ENCODE peak calls at places on chromosomes 13 and 19, in ten cellular contexts. E is OCI-LY7; X is heart left ventricle; F is mesendoderm; C is HAP-1; M is HCT116; V is cardiac muscle cell; U is CD8-positive, alpha-beta T cell; G is mucosa of descending colon; Q is ascending aorta. D is an unnamed sample. For H3K36me3, the result is how much of the 10 kb centered on the place peaks cover.

GRCh38 chr19:1189419-1189818 is 15.4 kb upstream of the SBNO2 start:
- DNase-seq in E (no peak), X (no peak), F (peak), C (no peak), M (peak), V (no peak), U (peak), G (no peak), Q (no peak), D (no peak)

GRCh38 chr13:70253834-70254233 is 145.6 kb upstream of the KLHL1 start:
- DNase-seq in E (no peak), X (no peak), F (no peak), C (no peak), M (no peak), V (peak), U (no peak), G (no peak), Q (no peak), D (no peak)

GRCh38 chr13:75621147-75621546 is 15.0 kb upstream of the LMO7 start:
- DNase-seq in E (no peak), X (no peak), F (no peak), C (no peak), M (no peak), V (no peak), U (no peak), G (no peak), Q (no peak), D (no peak)

GRCh38 chr13:61084983-61085382 is 330.7 kb downstream of the PCDH20 start:
- DNase-seq in E (no peak), X (no peak), F (no peak), C (no peak), M (no peak), V (no peak), U (no peak), G (no peak), Q (no peak), D (no peak)

GRCh38 chr19:49339364-49340068 is 4.3 kb downstream of the CD37 start:
- DNase-seq in E (no peak), X (peak), F (peak), C (no peak), M (no peak), V (peak), U (no peak), G (peak), Q (peak), D (peak)

GRCh38 chr19:49502866-49503581 is 6.8 kb downstream of the RPS11 start:
- DNase-seq in E (peak), X (peak), F (no peak), C (peak), M (peak), V (peak), U (no peak), G (no peak), Q (no peak), D (no peak)

GRCh38 chr13:36302289-36302688 is 4.7 kb upstream of the CCDC169 start:
- DNase-seq in E (no peak), X (no peak), F (no peak), C (no peak), M (no peak), V (no peak), U (no peak), G (no peak), Q (no peak), D (peak)

GRCh38 chr13:97492257-97492656 is 58.3 kb downstream of the RAP2A start:
- DNase-seq in E (no peak), X (no peak), F (no peak), C (no peak), M (no peak), V (no peak), U (no peak), G (no peak), Q (no peak), D (no peak)

GRCh38 chr19:7419777-7420439 is 68.9 kb downstream of the PEX11G start:
- DNase-seq in E (no peak), X (no peak), F (no peak), C (no peak), M (no peak), V (no peak), U (no peak), G (no peak), Q (no peak), D (no peak)

GRCh38 chr19:1103691-1104451 is at the start of gene GPX4:
- DNase-seq in E (peak), X (peak), F (peak), C (peak), M (peak), V (peak), U (peak), G (peak), Q (peak), D (peak)

GRCh38 chr13:24660023-24660806 is 20.0 kb upstream of the ATP12A start:
- DNase-seq in E (no peak), X (no peak), F (no peak), C (no peak), M (no peak), V (no peak), U (no peak), G (no peak), Q (no peak), D (no peak)

GRCh38 chr13:45198041-45198440 is 2.8 kb downstream of the KCTD4 start:
- DNase-seq in E (no peak), X (no peak), F (no peak), C (no peak), M (no peak), V (no peak), U (no peak), G (no peak), Q (no peak), D (no peak)

GRCh38 chr19:11479470-11480080 is 1.3 kb downstream of the ELAVL3 start:
- DNase-seq in E (no peak), X (no peak), F (peak), C (peak), M (no peak), V (peak), U (no peak), G (no peak), Q (no peak), D (no peak)

GRCh38 chr13:110434629-110435028 is 126.9 kb downstream of the RAB20 start:
- DNase-seq in E (no peak), X (no peak), F (no peak), C (no peak), M (no peak), V (no peak), U (no peak), G (no peak), Q (no peak), D (no peak)

GRCh38 chr13:110436276-110436675 is 125.2 kb downstream of the RAB20 start:
- DNase-seq in E (no peak), X (no peak), F (no peak), C (no peak), M (no peak), V (no peak), U (no peak), G (no peak), Q (no peak), D (no peak)

GRCh38 chr13:110436786-110437370 is 124.6 kb downstream of the RAB20 start:
- DNase-seq in E (no peak), X (no peak), F (no peak), C (no peak), M (no peak), V (no peak), U (no peak), G (no peak), Q (no peak), D (no peak)

GRCh38 chr13:110433014-110433413 is 125.9 kb downstream of the COL4A2 start:
- DNase-seq in E (no peak), X (peak), F (no peak), C (no peak), M (no peak), V (no peak), U (no peak), G (no peak), Q (peak), D (no peak)

DNA sequence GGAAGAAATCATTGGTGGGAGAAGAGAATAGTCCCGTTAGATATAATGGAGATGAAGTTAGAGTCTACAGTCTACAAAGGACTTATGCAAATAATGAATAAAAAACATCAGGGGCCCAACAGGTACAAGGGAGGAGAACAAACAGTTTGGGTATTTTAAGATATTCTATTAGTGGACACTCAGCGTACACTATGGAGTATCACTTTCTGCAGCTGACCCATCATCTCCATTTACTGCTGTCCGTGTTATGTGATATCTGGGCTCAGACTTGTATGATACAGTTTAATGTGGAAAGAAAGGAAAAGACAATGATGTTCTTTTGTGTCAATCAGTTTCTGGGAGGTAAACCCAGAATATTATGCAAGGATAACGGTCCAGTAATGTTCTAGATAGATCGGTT is 126.2 kb downstream of the RAB20 start:
- DNase-seq in E (no peak), X (no peak), F (no peak), C (no peak), M (no peak), V (no peak), U (no peak), G (no peak), Q (no peak), D (no peak)
- H3K36me3 ChIP-seq in E (under half), X (half or more), F (under half), C (under half), M (under half), V (under half), U (under half), G (under half), Q (half or more), D (under half)

DNA sequence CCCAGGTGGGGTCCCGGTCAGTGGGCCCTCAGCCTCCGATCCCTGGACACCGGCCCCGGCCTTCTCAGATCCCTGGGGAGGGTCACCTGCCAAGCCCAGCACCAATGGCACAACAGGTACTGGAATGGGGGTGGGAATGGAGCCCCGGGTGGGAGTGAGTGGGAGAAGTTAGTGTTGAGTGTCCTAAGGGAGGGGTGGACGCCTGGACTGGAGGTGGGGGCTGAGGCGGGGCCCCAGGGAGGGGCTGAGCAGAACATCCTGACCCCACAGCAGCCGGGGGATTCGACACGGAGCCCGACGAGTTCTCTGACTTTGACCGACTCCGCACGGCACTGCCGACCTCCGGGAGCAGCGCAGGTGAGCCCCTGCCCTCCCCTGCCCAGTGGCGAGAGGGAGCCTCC is 17.7 kb downstream of the EPN1 start:
- DNase-seq in E (no peak), X (no peak), F (no peak), C (no peak), M (no peak), V (no peak), U (no peak), G (peak), Q (no peak), D (no peak)
- H3K36me3 ChIP-seq in E (half or more), X (half or more), F (under half), C (under half), M (under half), V (under half), U (under half), G (under half), Q (half or more), D (under half)

GRCh38 chr13:113633485-113633873 is 24.5 kb downstream of the ATP4B start:
- DNase-seq in E (no peak), X (no peak), F (no peak), C (no peak), M (no peak), V (no peak), U (no peak), G (no peak), Q (no peak), D (no peak)
- H3K36me3 ChIP-seq in E (half or more), X (half or more), F (under half), C (half or more), M (half or more), V (under half), U (under half), G (under half), Q (under half), D (under half)

DNA sequence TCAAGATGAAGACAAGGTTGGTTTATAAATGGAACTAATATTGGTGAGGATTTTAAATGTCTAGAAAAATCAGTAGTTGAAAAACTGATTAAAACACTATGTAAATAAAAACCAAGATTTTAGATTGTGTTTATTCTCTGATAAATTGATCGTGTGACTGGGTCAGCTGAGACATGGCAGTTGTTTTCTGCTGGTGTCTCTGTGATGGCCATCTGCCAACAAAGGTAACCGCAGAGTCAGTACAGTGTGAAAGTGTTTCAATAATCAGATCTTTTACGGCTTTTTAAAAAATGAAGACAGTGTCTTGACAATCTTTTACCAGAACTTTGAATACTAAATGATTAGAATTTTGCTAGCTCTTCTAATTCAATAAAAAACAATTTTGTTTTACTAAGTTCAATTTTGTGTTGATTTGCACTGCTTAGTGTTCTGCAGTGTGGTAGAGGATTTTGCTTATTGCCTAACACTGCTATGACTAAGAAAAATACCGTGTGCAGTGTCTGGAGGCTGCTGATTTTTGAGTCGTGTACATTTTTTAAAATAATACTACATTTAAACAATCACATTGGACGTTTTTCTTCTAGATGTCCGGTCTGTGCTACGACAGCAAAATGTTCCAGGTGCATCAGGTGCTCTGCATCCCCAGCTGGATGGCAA is 32.7 kb upstream of the GPR183 start:
- DNase-seq in E (no peak), X (no peak), F (no peak), C (no peak), M (no peak), V (no peak), U (peak), G (no peak), Q (no peak), D (peak)
- H3K36me3 ChIP-seq in E (under half), X (half or more), F (under half), C (under half), M (under half), V (under half), U (under half), G (under half), Q (under half), D (under half)

DNA sequence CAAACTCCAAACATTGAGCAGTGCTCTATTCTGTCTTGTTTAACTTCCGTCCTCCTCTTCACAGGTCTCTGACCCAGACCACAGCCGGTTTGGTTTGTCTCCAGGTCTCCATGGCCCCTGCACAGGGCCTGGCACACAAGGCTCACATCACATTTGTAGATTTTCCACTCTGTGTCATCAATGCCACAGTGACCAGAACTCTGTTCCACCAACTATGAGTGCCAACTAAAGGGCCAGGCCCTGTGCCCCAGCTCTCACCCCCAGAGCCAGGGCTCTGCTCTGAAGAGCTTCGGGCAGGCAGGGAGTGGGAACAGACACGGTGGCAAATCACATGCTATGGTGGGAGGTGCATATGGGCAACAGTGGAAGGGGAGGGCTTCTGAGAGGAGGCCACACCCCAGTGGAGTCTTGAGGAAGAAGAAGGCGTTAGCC is 16.0 kb downstream of the SMG9 start:
- DNase-seq in E (no peak), X (no peak), F (peak), C (no peak), M (no peak), V (no peak), U (no peak), G (peak), Q (no peak), D (no peak)
- H3K36me3 ChIP-seq in E (half or more), X (half or more), F (under half), C (half or more), M (half or more), V (under half), U (half or more), G (under half), Q (half or more), D (under half)

GRCh38 chr19:16405091-16405490 is 66.7 kb downstream of the EPS15L1 start:
- DNase-seq in E (no peak), X (no peak), F (no peak), C (no peak), M (no peak), V (no peak), U (no peak), G (no peak), Q (no peak), D (no peak)
- H3K36me3 ChIP-seq in E (half or more), X (half or more), F (under half), C (half or more), M (under half), V (under half), U (under half), G (under half), Q (under half), D (under half)

DNA sequence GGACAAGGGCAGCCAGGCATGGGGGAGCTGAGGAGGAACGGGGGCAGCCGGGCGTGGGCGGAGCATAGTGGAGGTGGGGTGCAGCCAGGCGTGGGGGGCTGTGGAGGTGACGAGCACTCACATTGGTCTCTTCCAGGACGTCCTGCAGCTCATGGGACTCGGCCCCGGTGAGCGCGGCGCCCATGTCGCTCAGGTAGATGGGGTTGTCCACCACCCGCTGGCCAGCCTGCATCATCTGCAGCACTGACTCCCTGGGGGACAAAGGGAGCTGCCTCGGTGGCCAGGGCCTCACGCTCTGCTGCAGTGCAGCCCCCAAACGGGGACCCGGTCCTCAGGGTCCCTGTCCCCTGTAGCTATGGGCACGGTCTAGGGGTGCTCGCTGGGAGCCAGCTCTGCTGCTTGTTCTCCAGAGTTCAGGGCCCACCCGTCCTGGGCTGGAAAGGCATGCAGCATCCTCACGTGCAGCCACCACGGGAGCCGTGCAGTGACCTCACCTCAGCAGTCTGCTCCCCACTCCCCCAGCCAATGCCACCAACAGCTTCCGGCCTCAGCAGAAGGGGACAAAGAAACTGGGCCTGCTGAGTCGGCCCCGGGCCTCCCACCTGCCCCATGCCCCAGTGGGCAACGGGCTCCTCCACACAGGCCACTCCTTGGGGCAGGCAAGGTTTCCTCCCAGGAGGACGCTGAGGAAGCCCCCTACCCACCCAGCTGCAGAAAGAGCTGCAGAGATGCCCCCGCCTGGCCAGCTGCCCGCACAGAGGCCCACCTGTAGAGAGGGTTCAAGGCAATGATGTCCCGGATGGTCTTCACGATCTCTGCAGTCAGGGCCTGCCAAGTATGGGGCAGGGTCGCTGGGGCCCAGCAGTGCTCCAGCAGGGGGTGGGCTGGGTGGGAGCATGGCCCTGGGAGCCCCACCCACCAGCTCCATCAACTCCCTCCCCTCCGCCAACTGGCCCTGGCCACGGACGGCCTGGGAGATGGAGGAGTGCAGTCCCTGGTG is 12.1 kb downstream of the LONP1 start:
- DNase-seq in E (no peak), X (no peak), F (no peak), C (no peak), M (no peak), V (no peak), U (no peak), G (no peak), Q (no peak), D (no peak)
- H3K36me3 ChIP-seq in E (half or more), X (half or more), F (under half), C (half or more), M (half or more), V (under half), U (under half), G (under half), Q (half or more), D (under half)

GRCh38 chr19:38629568-38629967 is 10.6 kb downstream of the EIF3K start:
- DNase-seq in E (no peak), X (no peak), F (no peak), C (no peak), M (no peak), V (no peak), U (no peak), G (no peak), Q (no peak), D (no peak)
- H3K36me3 ChIP-seq in E (half or more), X (half or more), F (under half), C (half or more), M (under half), V (half or more), U (half or more), G (under half), Q (under half), D (under half)

DNA sequence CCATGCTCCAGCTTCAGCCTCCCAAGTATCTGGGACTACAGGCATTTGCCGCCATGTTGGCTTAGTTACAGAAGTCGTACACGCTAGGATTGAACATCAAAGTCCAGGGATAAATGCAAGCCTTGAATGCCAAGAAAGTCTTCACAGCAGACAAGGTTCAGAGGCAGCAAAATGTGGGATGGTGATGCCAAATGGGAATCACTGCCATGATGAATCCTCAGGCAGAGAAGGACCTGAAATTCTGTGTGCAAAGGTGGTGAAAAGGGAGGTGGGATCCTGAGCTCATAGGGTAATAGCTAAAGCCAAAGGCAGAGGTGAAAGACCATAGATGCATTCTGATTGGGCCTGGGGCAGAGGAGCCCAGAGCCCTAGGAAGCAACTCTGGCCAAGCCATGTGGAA is 79.3 kb upstream of the STK24 start:
- DNase-seq in E (no peak), X (no peak), F (no peak), C (no peak), M (no peak), V (no peak), U (no peak), G (no peak), Q (no peak), D (no peak)
- H3K36me3 ChIP-seq in E (under half), X (under half), F (under half), C (under half), M (under half), V (under half), U (under half), G (under half), Q (under half), D (under half)